ENCODE peak calls at places on chromosomes 3 and 15, in seven cellular contexts. V is K562, T is GM12891, S is HepG2, L is H1, Z is GM12892, I is GM12878. R is an unnamed sample.

GRCh38 chr3:58034738-58035511 is 26.7 kb downstream of the FLNB start:
- DNase-seq in I (peak), Z (peak), S (no peak), L (no peak), V (peak), T (peak), R (no peak)

GRCh38 chr15:82663186-82663600 is 16.0 kb upstream of the CPEB1 start:
- DNase-seq in Z (peak), L (no peak), V (peak), I (no peak), T (peak), S (peak), R (no peak)

GRCh38 chr15:98868564-98868963 is 139.0 kb downstream of the PGPEP1L start:
- DNase-seq in V (no peak), Z (no peak), I (no peak), S (no peak), L (no peak), T (no peak), R (no peak)

GRCh38 chr3:88307666-88308065 is 157.9 kb downstream of the C3orf38 start:
- DNase-seq in S (no peak), L (peak), T (no peak), I (no peak), V (no peak), Z (no peak), R (no peak)

GRCh38 chr3:127680790-127681189 is 8.0 kb downstream of the ABTB1 start:
- DNase-seq in L (no peak), V (no peak), S (no peak), Z (no peak), I (no peak), T (no peak), R (no peak)

GRCh38 chr3:15268033-15268631 is 62.1 kb downstream of the CAPN7 start:
- DNase-seq in I (no peak), T (peak), V (peak), Z (peak), L (peak), S (peak), R (peak)

GRCh38 chr3:114508976-114509375 is 215.1 kb downstream of the TIGIT start:
- DNase-seq in I (no peak), V (no peak), L (no peak), Z (no peak), T (no peak), S (no peak), R (no peak)

GRCh38 chr15:77474987-77475385 is 54.3 kb downstream of the HMG20A start:
- DNase-seq in I (no peak), L (no peak), T (no peak), V (no peak), Z (no peak), S (no peak), R (no peak)

GRCh38 chr15:78146437-78147154 is 2.6 kb upstream of the IDH3A start:
- DNase-seq in Z (no peak), I (no peak), S (no peak), T (no peak), L (no peak), V (peak), R (no peak)

GRCh38 chr15:31366169-31366734 is 39.6 kb downstream of the KLF13 start:
- DNase-seq in V (no peak), L (no peak), I (no peak), Z (no peak), S (no peak), T (no peak), R (peak)

GRCh38 chr3:142028174-142028833 is 121.0 kb downstream of the TFDP2 start:
- DNase-seq in I (peak), T (peak), S (no peak), L (no peak), Z (no peak), V (peak), R (peak)

GRCh38 chr15:87935583-87935982 is 321.0 kb downstream of the NTRK3 start:
- DNase-seq in I (no peak), T (no peak), L (no peak), Z (no peak), S (no peak), V (no peak), R (no peak)

GRCh38 chr15:32790352-32790999 is 72.7 kb downstream of the GREM1 start:
- DNase-seq in I (no peak), T (no peak), L (no peak), S (peak), Z (no peak), V (no peak), R (no peak)

GRCh38 chr3:30611613-30612421 is 5.4 kb downstream of the TGFBR2 start:
- DNase-seq in V (no peak), L (no peak), Z (no peak), I (no peak), T (no peak), S (no peak), R (no peak)

GRCh38 chr15:40190591-40190990 is 29.7 kb downstream of the BUB1B start:
- DNase-seq in I (no peak), V (no peak), L (no peak), Z (no peak), T (no peak), S (no peak), R (no peak)

GRCh38 chr3:71139501-71139900 is 444.0 kb downstream of the FOXP1 start:
- DNase-seq in I (no peak), L (no peak), S (no peak), Z (no peak), T (no peak), V (no peak), R (no peak)

GRCh38 chr15:23073890-23074631 is 34.7 kb upstream of the TUBGCP5 start:
- DNase-seq in T (no peak), S (no peak), V (no peak), Z (no peak), L (no peak), I (no peak), R (no peak)

GRCh38 chr3:56923546-56924224 is 121.9 kb upstream of the ARHGEF3 start:
- DNase-seq in T (no peak), S (no peak), I (no peak), L (no peak), V (no peak), Z (no peak), R (no peak)

GRCh38 chr3:179321585-179322322 is 1.1 kb upstream of the ZNF639 start:
- DNase-seq in V (peak), I (no peak), T (no peak), S (peak), Z (no peak), L (no peak), R (peak)

GRCh38 chr3:160754371-160754854 is 1.6 kb upstream of the PPM1L start:
- DNase-seq in I (no peak), S (no peak), T (no peak), L (no peak), V (peak), Z (no peak), R (peak)

GRCh38 chr3:128487813-128488635 is 5.0 kb downstream of the GATA2 start:
- DNase-seq in T (peak), I (no peak), S (peak), Z (peak), V (peak), L (peak), R (peak)

GRCh38 chr3:196159952-196160804 is 51.0 kb downstream of the ZDHHC19 start:
- DNase-seq in T (peak), S (no peak), L (no peak), V (peak), I (peak), Z (peak), R (no peak)

GRCh38 chr15:73283341-73283962 is 85.3 kb downstream of the HCN4 start:
- DNase-seq in V (no peak), S (no peak), L (no peak), T (no peak), Z (no peak), I (no peak), R (no peak)

GRCh38 chr15:50059883-50060282 is 59.1 kb downstream of the ATP8B4 start:
- DNase-seq in V (no peak), S (no peak), L (no peak), I (no peak), T (no peak), Z (no peak), R (no peak)

GRCh38 chr3:113141543-113141942 is 69.8 kb upstream of the BOC start:
- DNase-seq in L (no peak), V (no peak), T (no peak), Z (no peak), I (no peak), S (no peak), R (no peak)

GRCh38 chr3:20837676-20838302 is 651.8 kb upstream of the SGO1 start:
- DNase-seq in Z (no peak), L (no peak), V (no peak), S (no peak), I (no peak), T (no peak), R (no peak)

GRCh38 chr15:28269097-28269496 is 52.9 kb downstream of the HERC2 start:
- DNase-seq in Z (no peak), T (no peak), S (no peak), I (no peak), L (no peak), V (no peak), R (no peak)

DNA sequence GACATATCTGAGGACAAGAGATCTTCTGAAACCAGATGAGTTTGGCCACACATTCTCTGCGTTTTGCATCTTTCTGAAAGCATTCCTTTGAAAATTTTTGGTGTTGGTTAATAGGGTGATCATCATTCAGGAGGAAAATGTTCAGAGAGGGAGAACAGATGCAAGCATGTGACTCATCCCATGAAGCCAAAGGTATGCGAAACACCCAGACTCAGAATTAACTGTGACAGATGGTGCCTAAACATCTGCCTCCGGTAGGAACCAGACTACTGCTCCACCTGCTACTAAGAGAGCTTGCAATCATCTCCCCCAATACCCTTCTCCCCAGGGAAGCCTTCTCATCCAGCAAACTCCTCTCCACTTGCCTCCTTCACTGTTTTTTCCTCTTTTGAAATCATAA is 46.2 kb downstream of the TRIM69 start:
- DNase-seq in T (no peak), S (no peak), Z (no peak), L (no peak), V (no peak), I (no peak), R (no peak)
- TF ChIP-seq TAF1 in T (no peak), S (no peak), Z (no peak), L (no peak), V (no peak), I (no peak), R (no peak)

GRCh38 chr3:3127432-3128010 is 781 bp downstream of the TRNT1 start:
- DNase-seq in V (peak), S (peak), Z (no peak), L (no peak), I (no peak), T (peak), R (peak)
- TF ChIP-seq TAF1 in V (peak), S (no peak), Z (no peak), L (no peak), I (no peak), T (no peak), R (no peak)

GRCh38 chr3:13141183-13141582 is 68.0 kb upstream of the IQSEC1 start:
- DNase-seq in I (no peak), T (no peak), S (no peak), V (no peak), L (no peak), Z (no peak), R (no peak)
- TF ChIP-seq TAF1 in I (no peak), T (no peak), S (no peak), V (no peak), L (no peak), Z (no peak), R (no peak)

DNA sequence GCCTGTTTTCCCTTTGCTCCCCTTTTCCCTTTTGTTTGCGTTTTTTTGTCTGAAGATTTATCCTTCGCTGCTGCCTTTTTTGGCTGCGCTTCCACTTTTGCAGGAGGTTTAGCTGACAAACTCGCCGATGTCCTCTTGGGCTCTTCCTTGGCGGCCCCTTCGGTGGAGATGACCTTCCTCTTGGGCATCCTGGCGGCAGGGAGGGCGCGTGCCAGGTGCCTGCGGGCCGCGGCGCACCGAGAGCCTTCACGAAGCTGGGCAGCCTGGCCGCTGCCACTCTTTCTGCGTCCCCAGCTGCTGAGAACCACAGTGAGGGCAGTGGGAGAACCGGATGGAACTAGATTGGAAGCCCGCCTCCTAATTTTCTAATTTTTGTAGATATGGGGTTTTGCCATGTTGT is 197.1 kb upstream of the C2CD4B start:
- DNase-seq in I (no peak), L (no peak), Z (no peak), S (no peak), T (no peak), V (no peak), R (no peak)
- TF ChIP-seq TAF1 in I (no peak), L (no peak), Z (no peak), S (no peak), T (no peak), V (no peak), R (no peak)

GRCh38 chr3:49236226-49236625 is 40.8 kb downstream of the C3orf62 start:
- DNase-seq in V (no peak), S (no peak), Z (no peak), L (no peak), I (no peak), T (no peak), R (no peak)

GRCh38 chr3:49237344-49237743 is 39.7 kb downstream of the C3orf62 start:
- DNase-seq in I (no peak), S (no peak), T (no peak), V (no peak), L (no peak), Z (no peak), R (no peak)

DNA sequence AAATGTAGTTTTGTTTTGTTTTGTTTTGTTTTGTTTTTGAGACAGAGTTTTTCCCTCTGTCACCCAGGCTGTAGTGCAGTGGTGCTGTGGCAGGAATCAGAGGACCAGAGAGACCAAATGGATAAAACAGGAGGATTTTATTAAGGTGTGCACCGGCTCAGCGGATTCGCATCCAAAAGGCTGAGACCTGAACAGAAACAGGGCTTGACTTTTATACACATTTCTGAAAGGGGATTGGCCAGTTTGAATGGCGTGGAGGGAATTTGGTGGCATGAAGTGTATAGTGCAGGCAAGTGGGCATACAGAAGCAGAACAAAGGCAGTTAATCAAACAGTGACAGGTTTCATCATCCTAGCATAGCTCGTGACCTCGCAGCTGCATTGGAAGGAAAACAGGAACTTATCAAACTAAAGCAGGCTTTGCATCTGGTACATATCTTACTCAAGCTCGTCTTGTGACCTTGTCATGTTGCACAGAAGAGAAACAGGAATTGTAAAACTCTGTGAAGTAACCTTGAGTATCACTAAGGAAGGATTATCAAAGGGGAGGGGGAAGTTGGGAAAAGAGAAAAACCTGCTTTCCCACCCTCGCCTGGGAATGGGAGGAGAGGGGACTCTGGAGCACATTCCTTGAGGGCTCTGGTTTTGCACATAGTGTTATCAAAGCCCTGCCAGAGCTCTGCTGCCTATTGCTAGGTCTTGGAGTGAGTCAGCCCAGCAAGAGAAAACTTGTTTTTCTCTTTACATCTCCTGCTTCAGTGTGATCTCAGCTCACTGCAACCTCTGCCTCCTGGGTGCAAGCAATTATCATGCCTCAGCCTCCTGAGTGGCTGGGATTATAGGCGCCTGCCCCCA is 38.5 kb downstream of the C3orf62 start:
- DNase-seq in I (peak), L (no peak), S (peak), Z (no peak), T (no peak), V (peak), R (no peak)
- TF ChIP-seq TAF1 in I (no peak), L (no peak), S (peak), Z (no peak), T (no peak), V (no peak), R (no peak)

GRCh38 chr15:75181780-75182179 is 19.9 kb upstream of the C15orf39 start:
- DNase-seq in T (no peak), S (peak), L (no peak), V (no peak), I (no peak), Z (no peak), R (no peak)
- TF ChIP-seq TAF1 in T (no peak), S (no peak), L (no peak), V (no peak), I (no peak), Z (no peak), R (no peak)

GRCh38 chr3:65548848-65549625 is 489.7 kb downstream of the MAGI1 start:
- DNase-seq in S (peak), L (no peak), I (no peak), V (no peak), Z (no peak), T (no peak), R (peak)
- TF ChIP-seq TAF1 in S (no peak), L (peak), I (no peak), V (no peak), Z (no peak), T (no peak), R (no peak)

GRCh38 chr3:107882261-107882660 is 208.6 kb downstream of the CD47 start:
- DNase-seq in I (no peak), L (no peak), V (no peak), S (no peak), T (no peak), Z (no peak), R (no peak)
- TF ChIP-seq TAF1 in I (no peak), L (no peak), V (no peak), S (no peak), T (no peak), Z (no peak), R (no peak)

GRCh38 chr3:120506076-120506827 is 55.5 kb upstream of the FSTL1 start:
- DNase-seq in S (peak), L (no peak), Z (no peak), T (no peak), I (no peak), V (no peak), R (no peak)
- TF ChIP-seq TAF1 in S (no peak), L (no peak), Z (no peak), T (no peak), I (no peak), V (no peak), R (no peak)

R was measured in SK-N-SH.